ENCODE peak calls at places on chromosomes 12 and 14, in ten cellular contexts. U is GM12865, M is fibroblast of lung, J is breast epithelium, F is PC-3, S is GM13977, R is progenitor cell of endocrine pancreas, Y is cardiac fibroblast, L is choroid plexus epithelial cell, O is stomach. G is an unnamed sample.

GRCh38 chr14:93962701-93963601 is 13.4 kb downstream of the ASB2 start:
- DNase-seq in U (peak; percentile 97), M (no peak), J (no peak), F (no peak), S (peak; percentile 57), R (no peak), Y (no peak), L (peak; percentile 66), O (no peak), G (peak; percentile 18)

GRCh38 chr14:54048311-54048710 is 91.7 kb upstream of the BMP4 start:
- DNase-seq in U (no peak), M (no peak), J (no peak), F (no peak), S (no peak), R (no peak), Y (no peak), L (no peak), O (no peak), G (no peak)

GRCh38 chr14:90276627-90277367 is 20.4 kb downstream of the PSMC1 start:
- DNase-seq in U (no peak), M (peak; percentile 48), J (no peak), F (peak; percentile 13), S (no peak), R (no peak), Y (no peak), L (peak; percentile 44), O (no peak), G (peak; percentile 31)

GRCh38 chr12:65685514-65685913 is 138.8 kb upstream of the HMGA2 start:
- DNase-seq in U (peak; percentile 18), M (no peak), J (no peak), F (peak; percentile 68), S (no peak), R (no peak), Y (peak; percentile 56), L (peak; percentile 69), O (no peak), G (peak; percentile 55)

GRCh38 chr12:133058203-133059125 is 21.2 kb downstream of the ZNF84 start:
- DNase-seq in U (peak; percentile 6), M (no peak), J (no peak), F (peak; percentile 2), S (no peak), R (no peak), Y (peak; percentile 3), L (peak; percentile 12), O (no peak), G (peak; percentile 6)

GRCh38 chr12:41202051-41202450 is 13.9 kb downstream of the PDZRN4 start:
- DNase-seq in U (no peak), M (no peak), J (no peak), F (no peak), S (no peak), R (no peak), Y (no peak), L (no peak), O (no peak), G (no peak)

GRCh38 chr12:53585726-53586125 is 40.5 kb downstream of the ATF7 start:
- DNase-seq in U (peak; percentile 58), M (no peak), J (no peak), F (no peak), S (peak; percentile 40), R (no peak), Y (no peak), L (peak; percentile 21), O (no peak), G (no peak)

GRCh38 chr12:110266980-110267620 is 13.9 kb upstream of the ATP2A2 start:
- DNase-seq in U (no peak), M (peak; percentile 77), J (no peak), F (peak; percentile 77), S (no peak), R (no peak), Y (peak; percentile 88), L (peak; percentile 71), O (no peak), G (peak; percentile 88)

GRCh38 chr12:112705037-112705632 is 86.4 kb upstream of the RPH3A start:
- DNase-seq in U (no peak), M (no peak), J (no peak), F (peak; percentile 39), S (no peak), R (no peak), Y (no peak), L (no peak), O (no peak), G (no peak)

GRCh38 chr12:120361506-120362208 is 7.3 kb downstream of the MSI1 start:
- DNase-seq in U (peak; percentile 62), M (peak; percentile 85), J (no peak), F (no peak), S (peak; percentile 85), R (peak; percentile 87), Y (peak; percentile 83), L (peak; percentile 81), O (peak; percentile 69), G (peak; percentile 72)

DNA sequence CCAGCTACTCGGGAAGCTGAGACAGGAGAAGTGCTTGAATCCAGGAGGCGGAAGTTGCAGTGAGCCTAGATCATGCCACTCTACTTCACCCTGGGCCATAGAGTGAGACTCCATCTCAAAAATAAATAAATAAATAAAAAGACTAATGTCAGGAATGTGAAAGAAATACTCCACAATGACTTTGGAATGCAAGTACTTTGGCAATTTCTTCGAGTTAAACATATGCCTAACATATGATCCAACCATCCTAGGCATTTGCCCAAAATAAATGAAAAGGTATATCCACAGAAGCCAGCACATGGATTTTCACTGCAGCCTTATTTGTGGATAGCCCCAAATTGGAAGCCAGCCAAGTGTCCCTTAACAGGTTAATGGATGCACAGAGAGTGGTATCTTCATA is 357.9 kb upstream of the TMEM132C start:
- DNase-seq in U (no peak), M (peak; percentile 41), J (no peak), F (no peak), S (no peak), R (no peak), Y (no peak), L (peak; percentile 9), O (no peak), G (no peak)
- TF ChIP-seq CTCF in U (no peak), M (no peak), J (no peak), F (no peak), S (no peak), R (no peak), Y (no peak), L (no peak), O (no peak), G (no peak)

DNA sequence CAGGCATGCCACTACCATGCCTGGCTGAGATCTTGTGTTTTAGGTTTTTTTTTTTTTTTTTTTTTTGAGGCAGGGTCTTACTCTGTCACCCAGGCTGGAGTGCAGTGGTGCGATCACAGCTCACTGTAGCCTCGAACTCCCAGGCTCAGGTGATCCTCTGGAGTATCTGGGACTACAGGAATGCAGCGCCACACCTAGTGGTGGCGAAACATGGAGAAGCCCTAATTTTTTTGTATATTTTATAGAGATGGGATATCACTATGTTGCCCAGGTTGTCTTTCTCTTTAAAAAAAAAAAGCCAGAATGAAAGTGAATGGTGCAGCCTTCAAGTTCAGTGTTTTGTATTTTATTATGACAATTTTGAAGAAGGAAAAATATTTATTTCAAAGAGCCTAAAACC is 44.1 kb downstream of the FGD4 start:
- DNase-seq in U (no peak), M (no peak), J (no peak), F (no peak), S (no peak), R (no peak), Y (no peak), L (no peak), O (no peak), G (no peak)
- TF ChIP-seq CTCF in U (no peak), M (no peak), J (no peak), F (no peak), S (no peak), R (peak; percentile 11), Y (no peak), L (no peak), O (no peak), G (no peak)

GRCh38 chr12:124568431-124569374 is 1.3 kb upstream of the NCOR2 start:
- DNase-seq in U (peak; percentile 78), M (peak; percentile 95), J (no peak), F (peak; percentile 61), S (peak; percentile 76), R (no peak), Y (peak; percentile 97), L (peak; percentile 98), O (peak; percentile 44), G (peak; percentile 95)
- TF ChIP-seq CTCF in U (no peak), M (peak; percentile 50), J (no peak), F (peak; percentile 60), S (peak; percentile 36), R (no peak), Y (peak; percentile 67), L (peak; percentile 81), O (peak; percentile 22), G (peak; percentile 37)

GRCh38 chr14:23665302-23666016 is 29.3 kb downstream of the DHRS2 start:
- DNase-seq in U (no peak), M (no peak), J (no peak), F (peak; percentile 7), S (no peak), R (no peak), Y (no peak), L (no peak), O (no peak), G (peak; percentile 6)
- TF ChIP-seq CTCF in U (no peak), M (no peak), J (no peak), F (no peak), S (peak; percentile 7), R (no peak), Y (no peak), L (no peak), O (no peak), G (no peak)

DNA sequence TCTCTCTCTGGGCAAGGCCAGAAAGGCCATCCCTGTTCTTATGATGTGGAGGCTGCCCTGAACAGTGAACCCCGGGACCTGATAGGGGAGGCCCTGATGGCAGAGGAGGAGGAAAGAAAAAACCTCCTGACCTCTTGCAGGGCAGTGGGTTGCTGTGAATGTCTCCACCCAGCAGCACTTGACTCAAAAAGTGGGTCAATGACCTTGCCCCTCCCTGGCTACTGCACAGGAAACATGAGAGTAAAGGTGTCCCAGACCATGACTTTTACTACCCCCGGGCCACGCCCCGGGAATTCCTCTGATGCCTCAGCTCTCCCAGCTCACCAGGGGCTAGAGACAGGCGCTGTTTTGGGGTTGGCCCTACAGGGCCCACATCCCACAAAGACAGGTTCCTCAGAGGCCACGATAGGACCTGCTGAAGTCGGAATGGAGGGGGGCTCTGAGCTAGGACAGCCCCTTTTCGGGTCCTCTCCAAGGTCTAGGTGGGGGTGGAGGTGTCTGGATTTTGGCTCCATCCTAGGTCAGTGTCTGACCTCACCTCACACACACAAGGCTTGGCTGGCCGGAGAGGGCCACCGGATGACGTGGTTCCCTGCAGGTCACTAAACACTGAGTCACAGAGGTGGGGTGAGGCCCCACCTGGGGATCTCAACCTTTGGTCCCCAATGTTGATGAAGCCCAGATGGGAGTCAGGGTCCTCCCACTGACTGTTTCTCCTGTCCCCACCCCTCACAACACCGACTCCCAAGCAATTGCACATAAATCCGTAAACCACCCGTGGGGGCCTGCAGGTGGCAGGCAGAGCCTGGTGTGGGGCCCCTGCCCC is 1.6 kb downstream of the RHOF start:
- DNase-seq in U (peak; percentile 65), M (no peak), J (no peak), F (peak; percentile 96), S (no peak), R (no peak), Y (no peak), L (no peak), O (peak; percentile 64), G (no peak)
- TF ChIP-seq CTCF in U (no peak), M (no peak), J (no peak), F (peak; percentile 21), S (no peak), R (no peak), Y (no peak), L (no peak), O (no peak), G (no peak)

G was measured in fibroblast of villous mesenchyme.